ENCODE peak calls at places on chromosomes 1 and 21, in five cellular contexts. X, T, W, Z and I are unnamed samples.
A peak's percentile ranks its signal among the peaks of the same experiment; 100 is the strongest.

GRCh38 chr1:167612986-167613385 is 17.0 kb upstream of the RCSD1 start:
- DNase-seq in X (no peak), T (no peak), W (no peak), Z (no peak), I (no peak)

GRCh38 chr1:159594581-159594980 is 7.0 kb downstream of the APCS start:
- DNase-seq in X (no peak), T (no peak), W (no peak), Z (no peak), I (no peak)

GRCh38 chr1:212478467-212479025 is 45.8 kb downstream of the NENF start:
- DNase-seq in X (no peak), T (no peak), W (no peak), Z (no peak), I (no peak)

GRCh38 chr1:116375165-116375883 is 2.3 kb downstream of the ATP1A1 start:
- DNase-seq in X (peak; percentile 25), T (no peak), W (no peak), Z (no peak), I (no peak)

GRCh38 chr1:153677718-153678518 is 570 bp upstream of the NPR1 start:
- DNase-seq in X (no peak), T (no peak), W (peak; percentile 22), Z (peak; percentile 58), I (peak; percentile 85)

GRCh38 chr1:147142886-147143285 is 29.4 kb downstream of the PRKAB2 start:
- DNase-seq in X (no peak), T (no peak), W (no peak), Z (no peak), I (no peak)

GRCh38 chr1:41674501-41674900 is 190.0 kb upstream of the EDN2 start:
- DNase-seq in X (no peak), T (no peak), W (no peak), Z (no peak), I (no peak)

GRCh38 chr1:198185101-198185500 is 28.3 kb downstream of the NEK7 start:
- DNase-seq in X (no peak), T (no peak), W (no peak), Z (no peak), I (no peak)

GRCh38 chr1:18373882-18374493 is 106.7 kb upstream of the KLHDC7A start:
- DNase-seq in X (no peak), T (no peak), W (no peak), Z (peak; percentile 78), I (peak; percentile 85)

GRCh38 chr1:59915516-59915915 is 11.1 kb downstream of the CYP2J2 start:
- DNase-seq in X (no peak), T (no peak), W (no peak), Z (no peak), I (no peak)

GRCh38 chr1:47767741-47768100 is 229.5 kb downstream of the TRABD2B start:
- DNase-seq in X (no peak), T (no peak), W (no peak), Z (no peak), I (no peak)

GRCh38 chr1:218164111-218164929 is 120.8 kb upstream of the RRP15 start:
- DNase-seq in X (peak; percentile 18), T (no peak), W (no peak), Z (no peak), I (peak; percentile 92)

GRCh38 chr1:2019162-2019542 is at the start of gene GABRD:
- DNase-seq in X (no peak), T (no peak), W (no peak), Z (peak; percentile 81), I (peak; percentile 61)

GRCh38 chr1:236844499-236845271 is 49.6 kb downstream of the MTR start:
- DNase-seq in X (peak; percentile 96), T (no peak), W (no peak), Z (no peak), I (peak; percentile 8)

GRCh38 chr21:33063907-33064622 is 5.9 kb upstream of the OLIG1 start:
- DNase-seq in X (no peak), T (no peak), W (no peak), Z (peak; percentile 31), I (peak; percentile 69)

GRCh38 chr1:92853299-92853698 is 21.5 kb downstream of the RPL5 start:
- DNase-seq in X (no peak), T (no peak), W (no peak), Z (no peak), I (no peak)

GRCh38 chr1:234277161-234277868 is 95.9 kb upstream of the COA6 start:
- DNase-seq in X (no peak), T (no peak), W (no peak), Z (no peak), I (no peak)

GRCh38 chr21:34974162-34974981 is 74.7 kb downstream of the RUNX1 start:
- DNase-seq in X (peak; percentile 46), T (peak; percentile 73), W (no peak), Z (no peak), I (no peak)

GRCh38 chr1:176243746-176244145 is 36.7 kb upstream of the COP1 start:
- DNase-seq in X (no peak), T (no peak), W (no peak), Z (no peak), I (no peak)

GRCh38 chr1:1875932-1876331 is 15.0 kb downstream of the GNB1 start:
- DNase-seq in X (no peak), T (no peak), W (no peak), Z (no peak), I (no peak)

GRCh38 chr1:51558375-51558924 is 39.4 kb upstream of the EPS15 start:
- DNase-seq in X (no peak), T (no peak), W (no peak), Z (no peak), I (peak; percentile 47)
- TF ChIP-seq REST in X (no peak), T (no peak), W (no peak), Z (no peak), I (no peak)

DNA sequence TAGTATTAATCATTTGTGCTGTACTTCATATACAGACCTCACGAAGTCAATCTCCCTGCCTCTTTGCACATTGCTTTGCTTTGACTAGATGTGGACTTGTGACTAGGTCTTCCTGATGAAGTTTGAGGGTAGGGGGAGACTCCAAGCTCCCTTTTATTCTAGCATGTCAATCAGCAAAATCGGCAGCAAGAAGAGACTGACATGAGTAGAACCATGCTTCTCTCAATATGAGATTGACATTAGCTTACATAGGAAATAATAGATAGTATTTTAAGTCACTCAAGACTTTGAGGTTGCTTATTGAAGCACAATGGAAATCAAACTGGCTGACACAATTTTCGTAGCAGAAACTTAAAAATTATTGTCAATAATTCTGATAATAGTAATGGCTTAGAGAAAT is 866.4 kb upstream of the ADAMTS5 start:
- DNase-seq in X (no peak), T (no peak), W (no peak), Z (no peak), I (no peak)
- TF ChIP-seq CTCF in X (no peak), T (no peak), W (no peak), Z (no peak), I (no peak)

GRCh38 chr1:34617717-34618116 is 137.1 kb upstream of the GJB5 start:
- DNase-seq in X (no peak), T (no peak), W (no peak), Z (no peak), I (no peak)

GRCh38 chr1:34621916-34622315 is 132.9 kb upstream of the GJB5 start:
- DNase-seq in X (no peak), T (no peak), W (no peak), Z (no peak), I (no peak)

GRCh38 chr1:34618381-34618780 is 136.5 kb upstream of the GJB5 start:
- DNase-seq in X (no peak), T (no peak), W (no peak), Z (no peak), I (no peak)

DNA sequence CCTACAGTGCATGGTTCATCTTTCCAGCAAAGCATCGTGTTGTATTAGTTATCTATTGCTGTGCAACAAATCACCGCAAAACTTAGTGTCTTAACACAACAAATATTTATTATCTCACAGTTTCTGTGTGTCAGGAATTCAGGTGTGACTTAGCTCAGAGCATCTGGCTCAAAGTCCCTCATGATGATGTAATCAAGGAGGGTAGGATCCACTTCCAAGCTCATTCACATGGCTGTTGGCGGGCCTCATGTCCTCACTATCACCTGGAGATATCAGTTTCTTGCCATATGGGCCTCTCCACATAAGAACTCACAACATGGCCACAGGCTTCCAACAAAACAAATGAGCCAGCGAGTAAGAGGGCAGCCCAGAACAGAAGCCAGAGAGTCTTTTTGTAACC is 135.6 kb upstream of the GJB5 start:
- DNase-seq in X (no peak), T (no peak), W (no peak), Z (no peak), I (no peak)
- H2AFZ ChIP-seq in X (no peak overlapping the region), T (no peak overlapping the region), W (no peak overlapping the region), Z (no peak overlapping the region), I (no peak overlapping the region)

DNA sequence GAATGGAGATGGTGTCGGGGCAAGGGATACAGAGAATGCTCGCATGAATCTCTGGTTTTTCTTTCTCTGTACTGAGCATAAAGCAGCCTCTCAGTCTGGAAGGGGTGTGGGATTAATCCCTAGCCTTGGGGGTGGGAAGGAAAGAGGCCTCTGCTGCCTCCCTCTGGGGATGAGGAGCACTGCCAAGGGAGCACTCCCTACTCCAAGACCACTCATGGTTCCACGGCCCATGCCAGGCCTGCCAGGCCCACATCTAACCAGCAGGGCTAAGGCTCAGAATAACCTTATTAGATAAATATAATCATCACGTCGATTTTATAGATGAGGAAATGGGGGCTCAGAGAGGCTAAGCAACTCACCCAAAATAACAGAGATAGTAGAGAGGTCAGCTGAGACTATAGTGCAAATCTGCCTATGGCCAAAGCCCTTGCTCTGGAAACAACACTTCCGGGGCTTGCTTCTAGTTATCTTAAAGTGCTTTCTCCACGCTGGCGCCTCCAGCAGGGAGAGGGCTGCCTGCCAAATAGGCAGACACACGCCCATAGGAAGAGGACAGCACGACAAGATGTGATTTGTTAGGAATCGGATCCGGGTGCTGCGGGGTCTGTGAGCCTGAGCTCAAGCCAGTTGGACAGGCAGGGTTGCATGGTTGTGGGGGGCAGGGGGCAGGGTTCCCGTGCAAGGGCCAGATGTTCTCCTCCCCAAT is 522 bp downstream of the TEX35 start:
- DNase-seq in X (no peak), T (no peak), W (no peak), Z (no peak), I (peak; percentile 49)
- TF ChIP-seq REST in X (no peak), T (no peak), W (no peak), Z (no peak), I (no peak)

DNA sequence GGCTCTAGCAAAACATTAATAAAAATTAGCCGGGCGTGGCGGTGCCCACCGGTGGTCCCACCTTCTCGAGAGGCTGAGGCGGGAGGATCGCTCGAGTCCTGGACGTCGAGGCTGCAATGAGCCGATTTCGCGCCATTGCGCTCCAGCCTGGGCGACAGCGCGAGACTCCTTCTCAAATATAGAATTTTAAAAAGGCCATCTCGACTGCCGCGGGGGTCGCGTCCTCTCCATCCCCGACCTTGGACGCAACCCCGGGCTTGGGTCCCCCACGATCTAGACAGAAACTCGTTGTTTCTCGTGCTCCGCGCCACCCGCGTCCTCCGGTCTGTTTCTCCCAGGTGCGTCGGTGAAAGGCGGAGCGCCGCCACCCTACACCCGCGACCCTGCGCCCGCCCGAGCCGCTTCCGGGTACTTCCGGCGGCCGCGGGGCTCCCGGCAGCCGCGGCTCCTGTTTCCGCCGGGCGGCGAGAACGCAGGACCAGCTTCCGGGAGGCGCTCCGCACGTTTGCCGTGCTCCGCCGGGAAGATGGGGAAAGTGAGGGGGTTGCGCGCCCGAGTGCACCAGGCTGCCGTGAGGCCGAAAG is at the start of gene SLX9:
- DNase-seq in X (peak; percentile 62), T (no peak), W (peak; percentile 48), Z (peak; percentile 97), I (peak; percentile 91)
- TF ChIP-seq CTCF in X (no peak), T (no peak), W (no peak), Z (peak; percentile 11), I (no peak)

GRCh38 chr1:31883357-31883942 is 54.7 kb downstream of the PTP4A2 start:
- DNase-seq in X (no peak), T (no peak), W (no peak), Z (no peak), I (no peak)
- H2AFZ ChIP-seq in X (no peak overlapping the region), T (no peak overlapping the region), W (no peak overlapping the region), Z (no peak overlapping the region), I (no peak overlapping the region)